ENCODE peak calls at places on chromosomes 12 and 14, in seven cellular contexts. O, W, V, C, Q, J and N are unnamed samples.

GRCh38 chr12:58919271-58920101 is 818 bp downstream of the LRIG3 start:
- DNase-seq in C (peak), Q (peak), W (peak), J (no peak), O (peak), V (peak), N (no peak)

GRCh38 chr12:75823475-75823874 is 208.1 kb downstream of the PHLDA1 start:
- DNase-seq in O (no peak), V (no peak), W (no peak), J (no peak), C (no peak), Q (no peak), N (no peak)

GRCh38 chr12:4214912-4215861 is 58.4 kb upstream of the CCND2 start:
- DNase-seq in V (peak), C (no peak), O (no peak), Q (no peak), W (no peak), J (peak), N (peak)

GRCh38 chr14:72633551-72633950 is 260.4 kb downstream of the DPF3 start:
- DNase-seq in J (peak), V (no peak), W (no peak), O (no peak), Q (no peak), C (no peak), N (no peak)

GRCh38 chr12:15152864-15153263 is 68.4 kb downstream of the RERG start:
- DNase-seq in V (no peak), O (peak), W (no peak), Q (no peak), C (peak), J (no peak), N (no peak)

GRCh38 chr14:102629011-102629444 is 36.6 kb downstream of the RCOR1 start:
- DNase-seq in V (no peak), C (no peak), J (no peak), W (no peak), O (no peak), Q (no peak), N (no peak)

GRCh38 chr12:120538281-120539156 is 4.4 kb downstream of the RNF10 start:
- DNase-seq in C (peak), Q (no peak), V (no peak), O (peak), W (no peak), J (no peak), N (no peak)

GRCh38 chr12:15256760-15257159 is 35.5 kb upstream of the RERG start:
- DNase-seq in Q (no peak), C (no peak), W (no peak), O (peak), J (no peak), V (no peak), N (no peak)

GRCh38 chr12:2120982-2121758 is 68.4 kb downstream of the CACNA1C start:
- DNase-seq in O (no peak), W (no peak), Q (no peak), V (no peak), C (no peak), J (no peak), N (no peak)

GRCh38 chr14:50311337-50311973 is 574 bp downstream of the L2HGDH start:
- DNase-seq in J (no peak), W (peak), Q (peak), C (no peak), V (no peak), O (no peak), N (no peak)

GRCh38 chr14:63654346-63654745 is 12.7 kb upstream of the WDR89 start:
- DNase-seq in V (no peak), W (no peak), O (peak), Q (no peak), C (no peak), J (no peak), N (peak)

GRCh38 chr14:52948039-52948438 is 2.8 kb downstream of the FERMT2 start:
- DNase-seq in O (no peak), C (peak), W (no peak), J (no peak), V (no peak), Q (no peak), N (peak)

GRCh38 chr14:73227812-73228781 is 9.2 kb upstream of the PAPLN start:
- DNase-seq in W (peak), V (peak), Q (no peak), C (peak), O (peak), J (no peak), N (peak)

GRCh38 chr12:125403145-125403789 is 338.0 kb downstream of the AACS start:
- DNase-seq in J (peak), V (peak), Q (peak), W (peak), C (peak), O (peak), N (peak)

GRCh38 chr14:39467889-39468524 is 35.8 kb upstream of the FBXO33 start:
- DNase-seq in W (peak), O (peak), V (peak), Q (no peak), C (peak), J (peak), N (peak)

GRCh38 chr12:79451988-79452387 is 238.8 kb downstream of the PAWR start:
- DNase-seq in W (peak), O (peak), V (no peak), J (no peak), Q (no peak), C (peak), N (peak)

GRCh38 chr14:24372701-24373416 is 4.9 kb downstream of the NFATC4 start:
- DNase-seq in W (no peak), V (no peak), C (no peak), Q (no peak), O (no peak), J (no peak), N (no peak)

GRCh38 chr14:94126800-94127199 is 2.6 kb downstream of the IFI27L2 start:
- DNase-seq in W (no peak), J (peak), Q (no peak), V (peak), O (no peak), C (no peak), N (no peak)

GRCh38 chr12:111298583-111299436 is 70.1 kb downstream of the PHETA1 start:
- DNase-seq in C (peak), J (peak), V (peak), W (peak), O (peak), Q (peak), N (peak)

GRCh38 chr12:93376436-93377251 is 1.1 kb upstream of the NUDT4 start:
- DNase-seq in W (peak), V (peak), J (peak), O (peak), Q (peak), C (peak), N (peak)

GRCh38 chr12:4323400-4323799 is 2.4 kb downstream of the TIGAR start:
- DNase-seq in V (no peak), O (no peak), J (no peak), C (no peak), W (no peak), Q (no peak), N (no peak)

GRCh38 chr14:69771136-69771535 is 4.2 kb downstream of the SRSF5 start:
- DNase-seq in W (no peak), O (no peak), C (no peak), J (no peak), Q (no peak), V (no peak), N (peak)

GRCh38 chr14:90903101-90903500 is 86.9 kb upstream of the TTC7B start:
- DNase-seq in V (no peak), C (peak), O (peak), W (peak), Q (peak), J (no peak), N (peak)

GRCh38 chr12:121263206-121263605 is 33.3 kb downstream of the CAMKK2 start:
- DNase-seq in V (no peak), O (no peak), Q (no peak), C (no peak), W (no peak), J (no peak), N (no peak)

GRCh38 chr12:109308534-109309440 is at the start of gene FOXN4:
- DNase-seq in O (no peak), W (peak), V (peak), C (no peak), Q (no peak), J (peak), N (no peak)

GRCh38 chr14:104119119-104119699 is 19.2 kb upstream of the KIF26A start:
- DNase-seq in J (peak), V (peak), C (no peak), Q (no peak), W (no peak), O (no peak), N (no peak)

GRCh38 chr14:59190372-59190771 is 1.9 kb downstream of the DAAM1 start:
- DNase-seq in V (peak), J (no peak), O (no peak), Q (peak), W (peak), C (no peak), N (peak)

GRCh38 chr12:68521321-68521839 is 89.3 kb upstream of the RAP1B start:
- DNase-seq in V (no peak), W (no peak), C (peak), J (no peak), Q (no peak), O (peak), N (no peak)

GRCh38 chr12:4786795-4787194 is 66.6 kb downstream of the GALNT8 start:
- DNase-seq in J (no peak), Q (no peak), W (no peak), V (no peak), C (no peak), O (no peak), N (no peak)

GRCh38 chr14:36426113-36426512 is 93.9 kb downstream of the NKX2-1 start:
- DNase-seq in O (no peak), W (no peak), J (no peak), Q (no peak), C (no peak), V (no peak), N (no peak)

GRCh38 chr12:22287056-22287455 is 47.5 kb downstream of the ST8SIA1 start:
- DNase-seq in J (no peak), W (no peak), C (peak), O (no peak), Q (no peak), V (no peak), N (no peak)

GRCh38 chr12:106193404-106194215 is 54.2 kb downstream of the CKAP4 start:
- DNase-seq in J (no peak), V (no peak), C (no peak), Q (no peak), O (no peak), W (no peak), N (no peak)

GRCh38 chr12:28872654-28873268 is 276.3 kb upstream of the FAR2 start:
- DNase-seq in W (peak), V (peak), Q (peak), O (peak), J (peak), C (peak), N (peak)

GRCh38 chr12:127414186-127414585 is 852.8 kb upstream of the TMEM132C start:
- DNase-seq in O (no peak), W (no peak), V (no peak), C (no peak), Q (no peak), J (no peak), N (no peak)

GRCh38 chr12:84636801-84637285 is 275.8 kb downstream of the SLC6A15 start:
- DNase-seq in J (no peak), V (no peak), Q (no peak), C (no peak), O (peak), W (peak), N (peak)

GRCh38 chr12:91053951-91054715 is 3.7 kb downstream of the KERA start:
- DNase-seq in Q (no peak), V (no peak), J (no peak), W (no peak), O (peak), C (peak), N (no peak)

GRCh38 chr12:72011374-72011773 is 72.7 kb downstream of the TPH2 start:
- DNase-seq in J (no peak), Q (no peak), V (no peak), O (peak), W (no peak), C (no peak), N (no peak)

GRCh38 chr14:101774006-101774755 is 12.7 kb downstream of the PPP2R5C start:
- DNase-seq in W (no peak), C (no peak), Q (no peak), V (no peak), J (no peak), O (no peak), N (no peak)

GRCh38 chr12:49367381-49368239 is at the start of gene SPATS2:
- DNase-seq in Q (no peak), C (peak), V (peak), J (peak), O (no peak), W (peak), N (no peak)

GRCh38 chr12:49366652-49367380 is 446 bp upstream of the SPATS2 start:
- DNase-seq in J (peak), V (peak), Q (peak), W (peak), C (peak), O (peak), N (peak)

GRCh38 chr12:49364989-49365388 is 2.3 kb upstream of the SPATS2 start:
- DNase-seq in O (peak), W (no peak), J (no peak), C (peak), Q (no peak), V (no peak), N (peak)

GRCh38 chr12:49368240-49368600 is 958 bp downstream of the SPATS2 start:
- DNase-seq in V (no peak), O (no peak), Q (no peak), J (no peak), W (no peak), C (no peak), N (no peak)

GRCh38 chr12:49365542-49365941 is 1.7 kb upstream of the SPATS2 start:
- DNase-seq in Q (no peak), O (peak), C (peak), V (no peak), W (no peak), J (no peak), N (peak)
- H3K27ac ChIP-seq in Q (no peak), O (no peak), C (no peak), V (no peak), W (no peak), J (no peak), N (no peak)

GRCh38 chr14:79466938-79467527 is 744.3 kb downstream of the DIO2 start:
- DNase-seq in V (no peak), Q (no peak), C (no peak), W (no peak), J (no peak), O (no peak), N (no peak)
- H2BK5ac ChIP-seq in V (no peak), Q (no peak), C (no peak), W (no peak), J (no peak), O (no peak), N (no peak)

GRCh38 chr14:76465651-76466050 is 89.7 kb downstream of the ESRRB start:
- DNase-seq in C (no peak), W (no peak), J (no peak), Q (no peak), O (no peak), V (no peak), N (no peak)
- H3K4me2 ChIP-seq in C (no peak), W (no peak), J (no peak), Q (no peak), O (no peak), V (no peak), N (no peak)

GRCh38 chr12:53992377-53992776 is 7.4 kb downstream of the HOXC10 start:
- DNase-seq in V (no peak), J (no peak), W (no peak), O (no peak), Q (no peak), C (no peak), N (no peak)
- H3K27ac ChIP-seq in V (no peak), J (no peak), W (no peak), O (no peak), Q (no peak), C (peak), N (no peak)

DNA sequence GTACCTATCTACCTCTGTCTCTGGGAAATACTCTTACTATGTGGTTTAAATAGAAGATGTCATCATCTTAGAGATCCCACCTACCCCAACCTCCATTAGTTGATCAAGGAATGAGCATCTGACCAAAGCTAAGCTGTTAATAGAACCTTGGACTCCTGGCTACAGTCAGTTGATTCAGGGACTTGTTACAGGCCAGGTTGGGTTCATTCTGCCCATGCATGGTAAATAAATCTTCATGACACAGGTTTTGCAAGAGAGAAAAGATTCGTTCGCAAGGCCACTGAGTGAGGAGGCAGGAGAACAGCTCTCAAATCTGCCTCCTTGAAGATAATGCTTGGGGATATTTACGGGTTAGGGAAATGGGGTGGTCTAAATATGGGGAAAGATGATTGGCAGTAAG is 19.5 kb downstream of the SDR9C7 start:
- DNase-seq in J (no peak), V (no peak), O (no peak), C (no peak), W (no peak), Q (no peak), N (no peak)
- H2BK5ac ChIP-seq in J (no peak), V (no peak), O (no peak), C (no peak), W (no peak), Q (no peak), N (no peak)